ENCODE peak calls at places on chromosomes 12 and 14, in four cellular contexts. M is A549, R is GM12878, P is K562. F is an unnamed sample.
A peak's percentile ranks its signal among the peaks of the same experiment; 100 is the strongest.

GRCh38 chr14:88688386-88688785 is 104.4 kb downstream of the EML5 start:
- DNase-seq in M (no peak), R (no peak), P (no peak), F (no peak)

GRCh38 chr12:63394349-63394748 is 243.3 kb upstream of the AVPR1A start:
- DNase-seq in M (no peak), R (no peak), P (no peak), F (no peak)

GRCh38 chr14:78178071-78178470 is 7.9 kb downstream of the NRXN3 start:
- DNase-seq in M (no peak), R (no peak), P (no peak), F (no peak)

GRCh38 chr12:104939089-104939488 is 19.0 kb downstream of the SLC41A2 start:
- DNase-seq in M (no peak), R (no peak), P (no peak), F (no peak)

GRCh38 chr14:58969951-58970751 is 218.3 kb upstream of the DAAM1 start:
- DNase-seq in M (no peak), R (peak; percentile 43), P (no peak), F (peak; percentile 64)

GRCh38 chr12:91618281-91618680 is 435.7 kb upstream of the DCN start:
- DNase-seq in M (no peak), R (no peak), P (no peak), F (no peak)

GRCh38 chr12:55925371-55925770 is 2.3 kb downstream of the PYM1 start:
- DNase-seq in M (no peak), R (no peak), P (no peak), F (no peak)

GRCh38 chr12:75646329-75646940 is 135.0 kb upstream of the KRR1 start:
- DNase-seq in M (no peak), R (no peak), P (no peak), F (peak; percentile 24)

GRCh38 chr14:23103581-23103980 is 1.2 kb downstream of the CIROP start:
- DNase-seq in M (no peak), R (no peak), P (no peak), F (no peak)

DNA sequence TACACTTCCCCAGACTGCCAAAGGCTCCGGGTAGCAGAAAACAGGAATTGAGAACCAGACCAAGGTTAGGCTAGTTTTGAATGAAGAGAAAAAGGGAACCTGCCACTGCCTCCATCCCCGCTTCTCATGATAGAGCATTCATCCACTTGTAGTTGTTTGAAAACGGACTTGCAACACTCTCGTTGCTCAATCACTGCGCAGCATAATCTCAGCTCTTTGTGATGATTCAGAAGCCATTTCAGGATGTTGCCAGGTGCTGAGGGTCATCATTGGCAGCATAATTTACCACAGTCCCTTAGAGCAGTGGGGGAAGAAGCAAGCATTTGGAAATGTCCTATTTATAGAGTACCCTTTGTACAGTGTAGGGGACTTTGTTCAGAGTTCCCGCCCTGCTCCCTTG is 25.6 kb downstream of the KCNK13 start:
- DNase-seq in M (peak; percentile 50), R (no peak), P (no peak), F (peak; percentile 58)
- TF ChIP-seq ELK1 in M (no peak), R (no peak), P (no peak), F (no peak)

GRCh38 chr12:59370933-59371332 is 224.9 kb upstream of the SLC16A7 start:
- DNase-seq in M (no peak), R (no peak), P (no peak), F (no peak)

GRCh38 chr12:59374783-59375182 is 221.0 kb upstream of the SLC16A7 start:
- DNase-seq in M (no peak), R (no peak), P (no peak), F (no peak)

GRCh38 chr12:59375633-59376032 is 220.2 kb upstream of the SLC16A7 start:
- DNase-seq in M (no peak), R (no peak), P (no peak), F (no peak)

GRCh38 chr12:59372971-59373370 is 222.9 kb upstream of the SLC16A7 start:
- DNase-seq in M (peak; percentile 4), R (no peak), P (no peak), F (peak; percentile 21)
- TF ChIP-seq CTCF in M (no peak), R (peak; percentile 17), P (no peak), F (peak; percentile 46)

GRCh38 chr12:67512061-67512460 is 136.5 kb upstream of the DYRK2 start:
- DNase-seq in M (no peak), R (no peak), P (no peak), F (no peak)
- TF ChIP-seq ELK1 in M (no peak), R (no peak), P (no peak), F (no peak)

DNA sequence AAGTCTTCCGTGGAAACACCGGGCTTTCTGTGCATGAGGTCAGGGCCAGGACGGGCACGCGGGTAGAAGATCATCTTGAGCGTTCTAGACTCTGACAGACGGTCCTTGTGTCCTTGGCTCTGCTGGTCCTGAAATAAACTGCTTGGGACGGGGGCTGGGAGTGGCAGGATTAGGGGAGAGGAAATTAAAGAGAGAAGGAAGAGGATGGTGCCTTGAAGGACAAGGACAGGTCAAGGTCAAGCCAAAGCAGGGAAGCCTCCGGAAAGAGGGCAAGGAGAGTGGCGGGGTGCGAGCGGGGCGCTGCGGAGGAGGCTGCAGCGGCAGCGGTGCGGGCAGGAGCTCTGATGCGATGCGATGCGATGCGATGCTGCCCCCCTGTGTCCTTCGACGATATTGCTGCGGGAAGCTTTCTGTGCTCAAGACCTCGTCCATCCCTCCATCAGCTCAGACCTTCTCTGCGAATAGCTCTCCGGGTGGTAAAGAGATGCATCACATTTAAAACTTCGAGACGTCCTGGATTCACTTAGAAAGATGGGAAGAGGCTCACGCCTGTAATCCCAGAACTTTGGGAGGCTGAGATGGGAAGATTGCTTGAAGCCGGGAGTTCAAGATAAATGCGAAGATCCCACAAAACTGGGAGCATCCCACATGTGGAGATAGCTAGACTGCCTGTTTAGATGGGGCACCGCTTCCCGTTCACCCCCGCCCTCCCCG is 110.1 kb upstream of the TMEM132D start:
- DNase-seq in M (peak; percentile 56), R (no peak), P (peak; percentile 72), F (no peak)
- TF ChIP-seq CTCF in M (peak; percentile 52), R (peak; percentile 73), P (peak; percentile 70), F (peak; percentile 18)

DNA sequence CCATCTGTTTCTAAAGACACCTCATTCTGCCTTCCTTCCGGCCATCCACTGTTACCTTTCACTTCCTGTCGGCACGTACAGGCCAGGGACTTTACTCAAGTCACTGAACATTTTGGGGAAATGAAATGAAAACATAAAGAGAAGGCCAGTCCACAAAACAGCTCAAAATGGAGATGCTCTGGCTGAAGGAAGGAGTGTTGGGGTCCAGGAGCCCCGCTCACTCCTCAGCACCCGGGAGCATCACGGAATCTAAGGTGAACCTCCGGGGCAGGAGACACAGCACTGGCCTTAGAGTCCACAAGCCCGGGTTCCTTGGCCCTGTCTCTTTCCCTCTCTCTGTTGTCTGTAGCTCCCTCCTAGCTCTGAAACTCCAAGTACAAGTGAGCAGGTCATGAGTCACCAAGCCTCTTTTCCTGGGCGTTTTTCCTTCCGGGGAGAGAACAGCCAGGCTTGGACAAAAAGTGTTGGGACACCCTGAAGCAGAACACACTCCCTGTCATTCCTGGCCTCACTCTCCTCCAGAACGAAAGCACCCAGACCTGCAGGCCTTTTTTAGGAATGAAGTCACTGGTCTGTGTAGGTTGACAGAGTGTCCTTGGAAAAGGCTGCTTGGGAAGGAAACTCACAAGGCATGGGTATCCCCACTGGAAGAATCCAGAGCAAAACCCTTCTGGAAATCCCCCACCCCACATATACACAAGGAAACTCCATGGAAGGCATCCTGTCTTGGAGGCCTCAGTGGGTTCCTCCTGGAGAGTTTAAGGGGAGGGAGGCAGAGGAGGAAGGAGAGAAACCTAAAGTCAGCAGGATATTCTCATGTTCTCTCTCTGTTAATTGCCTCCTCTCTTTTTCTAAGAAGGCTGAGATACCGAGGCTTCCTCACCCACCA is 245.3 kb downstream of the ZFP36L1 start:
- DNase-seq in M (peak; percentile 83), R (no peak), P (no peak), F (peak; percentile 93)
- TF ChIP-seq ELK1 in M (no peak), R (no peak), P (no peak), F (no peak)

GRCh38 chr14:52961060-52961639 is 10.3 kb upstream of the FERMT2 start:
- DNase-seq in M (peak; percentile 80), R (peak; percentile 13), P (peak; percentile 35), F (peak; percentile 68)
- TF ChIP-seq CTCF in M (peak; percentile 65), R (peak; percentile 82), P (peak; percentile 65), F (peak; percentile 72)

GRCh38 chr14:90397401-90398314 is 829 bp downstream of the CALM1 start:
- DNase-seq in M (peak; percentile 55), R (no peak), P (peak; percentile 68), F (peak; percentile 24)

GRCh38 chr14:90396342-90397339 is at the start of gene CALM1:
- DNase-seq in M (peak; percentile 96), R (peak; percentile 52), P (peak; percentile 91), F (peak; percentile 93)

GRCh38 chr14:90398841-90399540 is 2.2 kb downstream of the CALM1 start:
- DNase-seq in M (no peak), R (no peak), P (no peak), F (no peak)

GRCh38 chr14:90399541-90400444 is 3.0 kb downstream of the CALM1 start:
- DNase-seq in M (peak; percentile 93), R (peak; percentile 68), P (peak; percentile 86), F (peak; percentile 88)

DNA sequence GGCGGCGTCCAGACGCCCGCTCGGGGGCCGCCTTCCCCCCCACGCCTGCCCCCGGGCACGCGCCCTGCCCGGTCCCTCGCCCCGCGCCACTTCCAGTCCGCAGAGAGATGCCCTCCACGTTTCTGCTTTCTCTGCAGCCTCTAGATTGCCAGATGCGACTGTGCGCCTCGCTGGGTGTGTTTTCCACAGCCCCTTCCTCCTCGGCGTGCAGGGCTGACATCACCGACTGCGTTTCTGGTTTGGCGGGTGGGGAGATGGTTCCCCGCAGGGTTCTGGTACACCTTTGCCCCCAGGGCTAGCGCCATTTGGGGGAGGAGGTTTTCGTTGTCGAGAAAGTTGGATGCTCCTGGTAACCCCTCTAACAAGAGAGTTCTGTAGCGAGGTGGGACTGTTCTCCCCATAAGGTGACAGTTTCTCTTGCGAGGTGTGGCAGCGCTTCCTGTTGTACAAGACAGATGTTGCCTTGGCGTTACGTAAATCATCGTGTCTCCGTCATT is 1.5 kb downstream of the CALM1 start:
- DNase-seq in M (peak; percentile 29), R (no peak), P (peak; percentile 21), F (no peak)
- TF ChIP-seq ELK1 in M (no peak), R (no peak), P (no peak), F (no peak)

GRCh38 chr12:6620137-6620884 is 13.1 kb upstream of the CHD4 start:
- DNase-seq in M (no peak), R (no peak), P (no peak), F (no peak)
- TF ChIP-seq CTCF in M (no peak), R (no peak), P (no peak), F (peak; percentile 41)

GRCh38 chr14:99939421-99939820 is 125.8 kb upstream of the EVL start:
- DNase-seq in M (no peak), R (no peak), P (no peak), F (no peak)

GRCh38 chr14:99938896-99939295 is 126.3 kb upstream of the EVL start:
- DNase-seq in M (no peak), R (no peak), P (no peak), F (no peak)

GRCh38 chr14:99940064-99940463 is 125.2 kb upstream of the EVL start:
- DNase-seq in M (no peak), R (no peak), P (no peak), F (no peak)

GRCh38 chr14:99943620-99944019 is 121.6 kb upstream of the EVL start:
- DNase-seq in M (no peak), R (no peak), P (no peak), F (no peak)

GRCh38 chr14:99941211-99941610 is 124.0 kb upstream of the EVL start:
- DNase-seq in M (no peak), R (no peak), P (no peak), F (no peak)
- TF ChIP-seq ELK1 in M (no peak), R (no peak), P (no peak), F (no peak)

F was measured in IMR-90.